ENCODE peak calls at places on chromosome 15, in four cellular contexts. K is neural crest cell, M is pancreas, I is prostate gland. A is an unnamed sample.

GRCh38 chr15:32936283-32936918 is 218.6 kb downstream of the GREM1 start:
- DNase-seq in I (no peak), K (no peak), M (no peak), A (no peak)

GRCh38 chr15:63332367-63333078 is 49.1 kb downstream of the CA12 start:
- DNase-seq in K (no peak), M (no peak), I (no peak), A (no peak)

GRCh38 chr15:100291106-100291505 is 50.7 kb downstream of the ADAMTS17 start:
- DNase-seq in M (no peak), I (no peak), K (no peak), A (no peak)

GRCh38 chr15:86935841-86936240 is 856.2 kb downstream of the AGBL1 start:
- DNase-seq in I (no peak), K (no peak), M (no peak), A (no peak)

GRCh38 chr15:91881551-91882297 is 28.2 kb downstream of the SLCO3A1 start:
- DNase-seq in I (no peak), M (no peak), K (no peak), A (no peak)

GRCh38 chr15:98419173-98419814 is 229.0 kb upstream of the IGF1R start:
- DNase-seq in I (no peak), M (no peak), K (no peak), A (no peak)

GRCh38 chr15:98873441-98874218 is 134.0 kb downstream of the PGPEP1L start:
- DNase-seq in M (no peak), K (no peak), I (no peak), A (no peak)

GRCh38 chr15:92807971-92808571 is 92.1 kb upstream of the CHD2 start:
- DNase-seq in I (no peak), K (no peak), M (no peak), A (no peak)

GRCh38 chr15:59177445-59177728 is 29.3 kb upstream of the LDHAL6B start:
- DNase-seq in I (no peak), M (no peak), K (no peak), A (no peak)

GRCh38 chr15:71526061-71526460 is 284.3 kb upstream of the NR2E3 start:
- DNase-seq in I (no peak), M (no peak), K (no peak), A (no peak)

GRCh38 chr15:86493884-86494283 is 414.2 kb downstream of the AGBL1 start:
- DNase-seq in K (no peak), M (no peak), I (no peak), A (no peak)

GRCh38 chr15:68389936-68390790 is 41.8 kb downstream of the ITGA11 start:
- DNase-seq in I (no peak), K (no peak), M (no peak), A (peak; percentile 35)

GRCh38 chr15:76752549-76752948 is 152.6 kb downstream of the SCAPER start:
- DNase-seq in K (no peak), M (no peak), I (no peak), A (no peak)

GRCh38 chr15:70512772-70513362 is 250.5 kb downstream of the UACA start:
- DNase-seq in I (no peak), K (peak; percentile 25), M (no peak), A (no peak)

GRCh38 chr15:90305932-90306331 is 40.5 kb downstream of the NGRN start:
- DNase-seq in I (no peak), K (no peak), M (no peak), A (no peak)

GRCh38 chr15:91040851-91041250 is 18.5 kb upstream of the VPS33B start:
- DNase-seq in I (no peak), K (no peak), M (no peak), A (no peak)

GRCh38 chr15:62549345-62549970 is 384.4 kb upstream of the C2CD4B start:
- DNase-seq in M (no peak), K (peak; percentile 18), I (no peak), A (no peak)

GRCh38 chr15:36501063-36501678 is 78.3 kb upstream of the CDIN1 start:
- DNase-seq in I (peak; percentile 46), K (peak; percentile 18), M (peak; percentile 28), A (no peak)

GRCh38 chr15:74620636-74621545 is 5.3 kb downstream of the CLK3 start:
- DNase-seq in I (peak; percentile 58), M (peak; percentile 59), K (peak; percentile 71), A (peak; percentile 55)

GRCh38 chr15:73369073-73369694 is 426 bp upstream of the HCN4 start:
- DNase-seq in K (no peak), M (no peak), I (no peak), A (no peak)

GRCh38 chr15:73368301-73369072 is at the start of gene HCN4:
- DNase-seq in K (peak; percentile 42), M (no peak), I (no peak), A (no peak)

GRCh38 chr15:73370151-73370550 is 1.4 kb upstream of the HCN4 start:
- DNase-seq in I (no peak), M (no peak), K (no peak), A (no peak)

GRCh38 chr15:73366766-73367623 is 1.8 kb downstream of the HCN4 start:
- DNase-seq in K (no peak), M (no peak), I (no peak), A (no peak)

GRCh38 chr15:73367624-73368300 is 996 bp downstream of the HCN4 start:
- DNase-seq in M (no peak), I (no peak), K (peak; percentile 5), A (no peak)
- TF ChIP-seq CTCF in M (no peak), I (no peak), K (no peak), A (no peak)

GRCh38 chr15:81105521-81105920 is 28.5 kb upstream of the CFAP161 start:
- DNase-seq in M (no peak), I (no peak), K (no peak), A (no peak)

GRCh38 chr15:81108427-81108826 is 25.6 kb upstream of the CFAP161 start:
- DNase-seq in K (peak; percentile 16), I (no peak), M (no peak), A (no peak)

GRCh38 chr15:81103857-81104256 is 30.2 kb upstream of the CFAP161 start:
- DNase-seq in K (no peak), I (no peak), M (no peak), A (no peak)

GRCh38 chr15:81107889-81108288 is 26.2 kb upstream of the CFAP161 start:
- DNase-seq in I (no peak), K (no peak), M (no peak), A (no peak)

DNA sequence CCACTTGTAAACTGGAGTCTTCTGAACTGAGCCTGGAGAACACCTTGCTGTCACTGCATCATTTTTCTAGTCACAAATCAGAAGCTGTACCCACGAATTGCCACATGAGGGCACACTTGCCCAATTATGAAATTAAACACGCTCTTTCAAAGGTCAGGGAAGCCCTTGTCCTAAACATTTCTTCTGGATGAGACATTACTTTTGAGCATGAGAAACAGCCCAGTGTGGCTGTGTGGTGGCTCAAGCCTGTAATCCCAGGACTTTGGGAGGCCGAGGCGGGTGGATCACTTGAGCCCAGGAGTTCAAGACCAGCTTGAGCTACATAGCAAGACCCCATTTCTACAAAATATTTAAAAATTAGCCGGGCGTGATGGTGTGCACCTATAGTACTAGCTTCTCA is 27.5 kb upstream of the CFAP161 start:
- DNase-seq in K (peak; percentile 51), I (peak; percentile 51), M (no peak), A (no peak)
- TF ChIP-seq CTCF in K (peak; percentile 83), I (peak; percentile 81), M (peak; percentile 67), A (peak; percentile 72)

DNA sequence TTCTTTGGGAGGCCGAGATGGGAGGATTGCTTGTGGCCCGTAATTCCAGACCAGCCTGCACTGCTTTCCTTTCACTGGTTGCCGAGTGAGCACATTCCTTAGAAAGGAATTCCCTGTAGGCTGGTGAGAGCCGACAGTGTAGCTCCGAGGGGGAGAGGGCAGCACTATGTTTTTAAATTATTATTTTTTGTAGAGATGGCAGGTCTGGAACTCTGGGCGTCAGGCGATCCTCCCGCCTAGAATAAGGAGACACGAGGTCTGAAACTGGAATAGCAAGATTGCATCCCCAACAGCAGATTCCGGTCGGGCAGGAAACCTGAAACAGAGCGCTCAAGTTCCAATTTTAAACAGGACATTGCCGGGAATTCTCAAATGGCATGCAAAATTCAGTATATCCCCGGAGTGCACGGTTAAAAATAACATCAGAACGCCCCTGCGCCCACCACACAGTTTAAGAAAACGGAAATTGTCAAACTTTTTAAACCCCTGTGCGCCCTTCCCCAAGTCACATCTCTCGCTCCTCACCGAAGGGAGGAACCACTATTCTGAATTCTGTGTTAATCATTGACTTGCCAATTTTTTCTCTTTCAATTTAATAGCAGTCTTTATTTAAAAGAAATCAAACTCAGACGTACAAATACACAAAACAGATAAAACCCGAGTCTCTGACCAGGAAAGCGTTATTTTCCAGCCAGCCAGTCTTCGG is 637 bp upstream of the RNU5B-1 start:
- DNase-seq in K (no peak), M (peak; percentile 65), I (peak; percentile 78), A (no peak)
- TF ChIP-seq CTCF in K (peak; percentile 96), M (no peak), I (peak; percentile 88), A (peak; percentile 90)

GRCh38 chr15:51888593-51889195 is 59.2 kb downstream of the TMOD3 start:
- DNase-seq in K (no peak), M (no peak), I (no peak), A (no peak)
- TF ChIP-seq CTCF in K (peak; percentile 85), M (peak; percentile 58), I (peak; percentile 63), A (peak; percentile 71)

DNA sequence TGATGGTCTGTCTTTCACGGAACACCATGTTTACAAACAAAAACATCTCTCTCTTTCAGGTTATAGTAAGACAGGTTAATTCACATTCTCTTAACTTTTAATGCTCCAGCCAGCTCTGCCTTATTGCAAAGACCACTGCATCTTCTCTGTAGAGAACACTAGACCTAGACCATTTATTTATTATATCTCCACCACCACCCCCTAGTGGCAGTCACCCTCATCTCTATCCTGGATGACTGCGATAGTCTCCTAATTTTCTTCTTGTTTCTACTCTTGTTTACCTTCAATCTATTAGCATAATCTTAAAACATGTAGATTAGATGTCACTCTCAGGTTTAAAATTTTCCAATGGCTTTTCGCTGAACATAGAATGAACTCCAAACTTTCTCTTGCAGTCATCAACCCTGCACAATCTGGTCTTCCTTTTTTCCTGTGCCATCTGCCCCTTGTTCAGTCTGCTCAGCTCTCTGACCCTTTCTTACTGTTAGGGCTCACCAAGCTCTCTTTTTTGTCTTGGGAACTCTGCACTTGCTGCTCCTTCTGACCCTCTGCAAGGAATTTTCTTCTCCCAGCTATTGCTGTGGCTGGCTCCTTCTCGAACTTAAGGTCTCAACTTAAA is 155.6 kb downstream of the SQOR start:
- DNase-seq in I (no peak), K (peak; percentile 20), M (no peak), A (no peak)
- TF ChIP-seq CTCF in I (peak; percentile 37), K (peak; percentile 68), M (peak; percentile 37), A (peak; percentile 52)